ENCODE peak calls at places on chromosome 14, in six cellular contexts. D is iris pigment epithelial cell, J is fibroblast of mammary gland, X is mucosa of gallbladder, C is IMR-90, Z is A673. T is an unnamed sample.

GRCh38 chr14:22814945-22815713 is at the start of gene SLC7A7:
- DNase-seq in J (no peak), X (peak), C (no peak), Z (no peak), D (no peak), T (no peak)

GRCh38 chr14:36065831-36066230 is 110.7 kb downstream of the PTCSC3 start:
- DNase-seq in D (no peak), Z (no peak), C (no peak), J (no peak), X (no peak), T (no peak)

GRCh38 chr14:77660754-77661153 is 44.3 kb upstream of the SPTLC2 start:
- DNase-seq in X (no peak), Z (peak), D (no peak), C (no peak), J (no peak), T (no peak)

GRCh38 chr14:22838631-22839041 is 2.3 kb downstream of the MMP14 start:
- DNase-seq in X (no peak), D (peak), C (peak), J (peak), Z (no peak), T (peak)

GRCh38 chr14:62696261-62696968 is 348.8 kb downstream of the KCNH5 start:
- DNase-seq in C (no peak), D (no peak), J (no peak), X (no peak), Z (no peak), T (no peak)

GRCh38 chr14:105144666-105145380 is 23.8 kb downstream of the JAG2 start:
- DNase-seq in D (no peak), Z (no peak), C (no peak), X (no peak), J (no peak), T (no peak)

GRCh38 chr14:54798465-54799124 is 104.0 kb downstream of the GCH1 start:
- DNase-seq in C (no peak), X (no peak), Z (peak), D (no peak), J (no peak), T (no peak)

GRCh38 chr14:94391284-94391914 is 3.0 kb upstream of the SERPINA1 start:
- DNase-seq in D (no peak), X (no peak), J (no peak), C (no peak), Z (no peak), T (no peak)

GRCh38 chr14:64693766-64694165 is 10.5 kb upstream of the PLEKHG3 start:
- DNase-seq in Z (no peak), C (no peak), X (no peak), J (no peak), D (no peak), T (no peak)

GRCh38 chr14:104542871-104543830 is 36.4 kb upstream of the C14orf180 start:
- DNase-seq in Z (no peak), X (no peak), C (no peak), D (no peak), J (no peak), T (no peak)

GRCh38 chr14:63614964-63615363 is 26.7 kb downstream of the WDR89 start:
- DNase-seq in D (peak), X (no peak), Z (peak), J (peak), C (peak), T (no peak)

GRCh38 chr14:96624661-96625435 is 122.7 kb downstream of the PAPOLA start:
- DNase-seq in J (no peak), C (no peak), X (no peak), D (no peak), Z (no peak), T (no peak)

T was measured in GM12865.